ENCODE peak calls at places on chromosomes 5 and 9, in nine cellular contexts. D is progenitor cell of endocrine pancreas; K is CD4-positive, alpha-beta T cell; L is neural crest cell; J is activated gamma-delta T cell treated with anti-CD3 and anti-CD28 coated beads, Interleukin-2, amount 50 U/mL, for 16 hours; M is MV-4-11; G is lung microvascular endothelial cell; O is fibroblast of pulmonary artery; H is NCI-H1105. B is an unnamed sample.

GRCh38 chr5:126020770-126021169 is 402.4 kb upstream of the GRAMD2B start:
- DNase-seq in L (no peak), O (no peak), M (no peak), J (no peak), H (no peak), G (no peak), D (no peak), K (no peak), B (no peak)

GRCh38 chr5:133309981-133310630 is 258.3 kb downstream of the HSPA4 start:
- DNase-seq in D (no peak), M (no peak), G (no peak), H (no peak), K (no peak), L (no peak), J (no peak), O (no peak), B (no peak)

GRCh38 chr9:131080589-131080988 is 15.7 kb upstream of the AIF1L start:
- DNase-seq in D (no peak), K (no peak), O (no peak), M (no peak), L (no peak), G (no peak), H (no peak), J (no peak), B (no peak)

GRCh38 chr5:119453045-119453383 is 717 bp downstream of the HSD17B4 start:
- DNase-seq in G (peak), H (peak), M (no peak), D (no peak), K (no peak), O (peak), L (no peak), J (no peak), B (no peak)

GRCh38 chr5:179240561-179240960 is 104.7 kb downstream of the ADAMTS2 start:
- DNase-seq in M (no peak), H (no peak), J (no peak), L (no peak), O (no peak), K (no peak), G (no peak), D (no peak), B (no peak)

GRCh38 chr5:20294696-20295095 is 306.7 kb upstream of the CDH18 start:
- DNase-seq in J (no peak), K (no peak), D (no peak), L (no peak), O (no peak), G (no peak), M (no peak), H (no peak), B (no peak)

GRCh38 chr5:159206368-159206767 is 3.0 kb downstream of the RNF145 start:
- DNase-seq in J (no peak), O (no peak), M (no peak), H (no peak), G (no peak), D (no peak), L (no peak), K (no peak), B (no peak)

GRCh38 chr9:113401027-113401792 is at the start of gene ALAD:
- DNase-seq in G (peak), D (peak), K (peak), J (peak), M (peak), H (peak), O (peak), L (peak), B (peak)

GRCh38 chr9:137078701-137079400 is 1.5 kb downstream of the UAP1L1 start:
- DNase-seq in G (no peak), O (no peak), D (no peak), L (no peak), M (no peak), J (no peak), H (no peak), K (no peak), B (peak)

GRCh38 chr5:172943283-172943841 is 15.9 kb upstream of the RPL26L1 start:
- DNase-seq in D (no peak), G (peak), O (peak), M (no peak), J (no peak), K (no peak), H (no peak), L (no peak), B (peak)

GRCh38 chr5:160434022-160434531 is 12.4 kb downstream of the PTTG1 start:
- DNase-seq in L (no peak), H (peak), O (no peak), M (no peak), D (peak), G (no peak), J (no peak), K (no peak), B (peak)

GRCh38 chr9:132003904-132004303 is 75.8 kb downstream of the MED27 start:
- DNase-seq in O (no peak), M (no peak), L (no peak), G (no peak), D (no peak), K (no peak), J (no peak), H (no peak), B (no peak)

GRCh38 chr5:167916261-167916660 is 375.2 kb upstream of the WWC1 start:
- DNase-seq in J (no peak), D (no peak), H (no peak), M (no peak), L (no peak), K (no peak), O (no peak), G (no peak), B (no peak)

GRCh38 chr5:103041071-103041676 is 78.8 kb downstream of the GIN1 start:
- DNase-seq in D (no peak), J (no peak), L (no peak), M (peak), H (peak), K (no peak), O (peak), G (peak), B (no peak)

GRCh38 chr9:38027714-38028113 is 41.3 kb downstream of the SHB start:
- DNase-seq in D (no peak), M (no peak), O (no peak), L (no peak), H (no peak), G (no peak), K (no peak), J (no peak), B (no peak)

GRCh38 chr5:169584998-169585451 is 1.5 kb downstream of the SPDL1 start:
- DNase-seq in O (no peak), M (no peak), L (no peak), K (no peak), D (no peak), H (no peak), J (no peak), G (no peak), B (no peak)

GRCh38 chr9:1495684-1496083 is 445.5 kb downstream of the DMRT2 start:
- DNase-seq in H (peak), J (no peak), L (no peak), O (no peak), G (no peak), K (no peak), M (no peak), D (no peak), B (no peak)